ENCODE peak calls at places on chromosomes 2 and 18, in five cellular contexts. One of them, this sample, is unnamed.

GRCh38 chr2:101625387-101625786 is 72.1 kb upstream of the MAP4K4 start:
- DNase-seq in transverse colon: no peak
- DNase-seq in stomach: no peak
- DNase-seq in cardiac muscle cell: no peak
- DNase-seq in aorta: no peak
- DNase-seq in this sample: no peak

GRCh38 chr2:177187631-177188312 is 24.8 kb upstream of the HNRNPA3 start:
- DNase-seq in aorta: no peak
- DNase-seq in transverse colon: peak; percentile 51
- DNase-seq in stomach: no peak
- DNase-seq in cardiac muscle cell: no peak
- DNase-seq in this sample: peak; percentile 82

GRCh38 chr2:149562304-149562703 is 25.3 kb downstream of the MMADHC start:
- DNase-seq in transverse colon: no peak
- DNase-seq in stomach: no peak
- DNase-seq in aorta: no peak
- DNase-seq in cardiac muscle cell: no peak
- DNase-seq in this sample: peak; percentile 51

GRCh38 chr2:111634050-111634784 is 249.8 kb downstream of the ANAPC1 start:
- DNase-seq in stomach: no peak
- DNase-seq in aorta: no peak
- DNase-seq in transverse colon: no peak
- DNase-seq in cardiac muscle cell: no peak
- DNase-seq in this sample: no peak

GRCh38 chr2:163774862-163775261 is 39.1 kb upstream of the FIGN start:
- DNase-seq in stomach: no peak
- DNase-seq in cardiac muscle cell: no peak
- DNase-seq in transverse colon: no peak
- DNase-seq in aorta: no peak
- DNase-seq in this sample: peak; percentile 86

GRCh38 chr2:121898483-121898882 is 143.0 kb downstream of the TSN start:
- DNase-seq in aorta: no peak
- DNase-seq in cardiac muscle cell: no peak
- DNase-seq in transverse colon: no peak
- DNase-seq in stomach: no peak
- DNase-seq in this sample: peak; percentile 43

GRCh38 chr2:144256996-144257707 is 262.8 kb downstream of the ZEB2 start:
- DNase-seq in aorta: no peak
- DNase-seq in stomach: no peak
- DNase-seq in transverse colon: no peak
- DNase-seq in cardiac muscle cell: no peak
- DNase-seq in this sample: no peak

GRCh38 chr2:165594231-165594934 is 124.9 kb downstream of the CSRNP3 start:
- DNase-seq in transverse colon: no peak
- DNase-seq in stomach: no peak
- DNase-seq in aorta: no peak
- DNase-seq in cardiac muscle cell: no peak
- DNase-seq in this sample: no peak

GRCh38 chr18:27685807-27686412 is 491.0 kb downstream of the CDH2 start:
- DNase-seq in cardiac muscle cell: peak; percentile 67
- DNase-seq in stomach: peak; percentile 36
- DNase-seq in transverse colon: no peak
- DNase-seq in aorta: no peak
- DNase-seq in this sample: peak; percentile 60

GRCh38 chr2:18819566-18819965 is 230.2 kb upstream of the NT5C1B start:
- DNase-seq in transverse colon: no peak
- DNase-seq in stomach: no peak
- DNase-seq in aorta: no peak
- DNase-seq in cardiac muscle cell: no peak
- DNase-seq in this sample: no peak

GRCh38 chr18:74982946-74983635 is 225.8 kb downstream of the PTGR3 start:
- DNase-seq in stomach: no peak
- DNase-seq in transverse colon: no peak
- DNase-seq in aorta: no peak
- DNase-seq in cardiac muscle cell: no peak
- DNase-seq in this sample: no peak

GRCh38 chr2:149715005-149715592 is 127.5 kb upstream of the MMADHC start:
- DNase-seq in cardiac muscle cell: no peak
- DNase-seq in stomach: no peak
- DNase-seq in transverse colon: no peak
- DNase-seq in aorta: no peak
- DNase-seq in this sample: peak; percentile 38

GRCh38 chr2:235105821-235106359 is 154.1 kb downstream of the SH3BP4 start:
- DNase-seq in cardiac muscle cell: no peak
- DNase-seq in aorta: no peak
- DNase-seq in stomach: no peak
- DNase-seq in transverse colon: no peak
- DNase-seq in this sample: peak; percentile 42

GRCh38 chr2:174158003-174158402 is 90.3 kb downstream of the OLA1 start:
- DNase-seq in aorta: no peak
- DNase-seq in stomach: no peak
- DNase-seq in transverse colon: peak; percentile 16
- DNase-seq in cardiac muscle cell: peak; percentile 41
- DNase-seq in this sample: peak; percentile 25

GRCh38 chr2:39608690-39609457 is 56.8 kb upstream of the TMEM178A start:
- DNase-seq in stomach: no peak
- DNase-seq in aorta: no peak
- DNase-seq in cardiac muscle cell: peak; percentile 19
- DNase-seq in transverse colon: no peak
- DNase-seq in this sample: no peak

GRCh38 chr2:144708641-144709040 is 188.7 kb upstream of the ZEB2 start:
- DNase-seq in stomach: no peak
- DNase-seq in cardiac muscle cell: no peak
- DNase-seq in transverse colon: no peak
- DNase-seq in aorta: no peak
- DNase-seq in this sample: no peak

GRCh38 chr2:239646184-239646583 is 245.4 kb upstream of the HDAC4 start:
- DNase-seq in aorta: no peak
- DNase-seq in stomach: no peak
- DNase-seq in cardiac muscle cell: no peak
- DNase-seq in transverse colon: no peak
- DNase-seq in this sample: no peak

DNA sequence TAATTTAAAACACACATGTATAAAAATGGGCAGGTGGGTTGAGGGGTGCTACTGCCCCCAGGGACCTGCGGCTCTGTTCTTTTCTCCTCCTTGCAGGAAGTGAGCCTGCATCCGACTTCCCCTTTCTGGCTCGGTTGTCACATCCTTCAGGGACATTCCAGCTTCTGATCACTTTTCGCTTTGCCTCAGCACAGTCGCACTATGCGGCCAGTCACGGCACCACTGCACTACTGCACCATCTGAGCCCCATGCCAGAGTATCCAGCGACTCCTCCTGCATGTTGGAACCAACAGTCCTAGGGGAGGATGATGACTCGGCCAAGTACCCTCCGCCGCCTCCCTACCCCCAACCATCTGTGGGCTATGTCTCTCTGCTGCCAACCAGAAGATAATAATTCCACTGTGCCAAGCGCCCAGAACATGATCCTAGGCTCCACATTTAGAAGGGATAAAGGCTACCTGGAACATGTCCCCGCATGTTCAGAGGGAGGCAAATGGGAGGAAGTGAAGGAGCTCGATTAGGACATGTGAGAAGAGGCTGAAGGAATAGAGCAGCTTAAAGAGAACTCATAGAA is 17.6 kb downstream of the CDC42EP3 start:
- DNase-seq in transverse colon: peak; percentile 49
- DNase-seq in stomach: no peak
- DNase-seq in aorta: peak; percentile 81
- DNase-seq in cardiac muscle cell: no peak
- DNase-seq in this sample: no peak
- H3K4me3 ChIP-seq in transverse colon: no peak overlapping the region
- H3K4me3 ChIP-seq in stomach: no peak overlapping the region
- H3K4me3 ChIP-seq in aorta: no peak overlapping the region
- H3K4me3 ChIP-seq in cardiac muscle cell: no peak overlapping the region
- H3K4me3 ChIP-seq in this sample: no peak overlapping the region

GRCh38 chr2:36439084-36439483 is 83.5 kb downstream of the CRIM1 start:
- DNase-seq in aorta: no peak
- DNase-seq in cardiac muscle cell: no peak
- DNase-seq in transverse colon: no peak
- DNase-seq in stomach: no peak
- DNase-seq in this sample: no peak

GRCh38 chr2:36433311-36434217 is 78.0 kb downstream of the CRIM1 start:
- DNase-seq in aorta: peak; percentile 47
- DNase-seq in stomach: no peak
- DNase-seq in transverse colon: peak; percentile 25
- DNase-seq in cardiac muscle cell: no peak
- DNase-seq in this sample: peak; percentile 63

GRCh38 chr2:36441816-36442215 is 86.2 kb downstream of the CRIM1 start:
- DNase-seq in stomach: no peak
- DNase-seq in transverse colon: no peak
- DNase-seq in cardiac muscle cell: no peak
- DNase-seq in aorta: no peak
- DNase-seq in this sample: no peak

GRCh38 chr2:36441065-36441625 is 85.6 kb downstream of the CRIM1 start:
- DNase-seq in transverse colon: no peak
- DNase-seq in stomach: no peak
- DNase-seq in aorta: no peak
- DNase-seq in cardiac muscle cell: no peak
- DNase-seq in this sample: no peak

DNA sequence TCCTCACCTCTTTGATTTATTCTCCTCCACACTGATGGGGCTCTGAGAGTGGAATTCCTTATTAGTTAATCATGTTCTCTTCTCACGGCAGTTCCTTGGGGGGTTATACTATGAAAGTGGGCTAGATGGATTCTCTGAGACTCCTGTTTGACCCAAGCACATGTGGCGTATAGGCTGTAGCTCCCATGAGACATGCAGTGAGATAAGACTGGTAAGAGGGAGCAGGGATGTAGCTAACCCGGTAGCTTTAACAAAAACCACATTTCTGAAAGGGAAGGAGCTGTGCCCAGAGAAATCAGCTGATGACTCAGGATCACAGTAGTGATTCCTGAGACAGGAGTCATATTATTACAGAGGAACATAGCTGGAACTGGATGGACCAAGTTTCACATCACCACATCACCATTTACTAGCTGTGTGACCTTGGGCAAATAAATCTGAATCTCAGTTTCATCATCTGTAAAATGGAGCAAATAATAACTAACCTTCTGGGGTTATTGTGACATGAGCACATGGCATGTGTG is 82.9 kb downstream of the CRIM1 start:
- DNase-seq in cardiac muscle cell: no peak
- DNase-seq in transverse colon: no peak
- DNase-seq in aorta: no peak
- DNase-seq in stomach: no peak
- DNase-seq in this sample: peak; percentile 99
- H3K27ac ChIP-seq in cardiac muscle cell: no peak overlapping the region
- H3K27ac ChIP-seq in transverse colon: no peak overlapping the region
- H3K27ac ChIP-seq in aorta: peak overlapping the region; percentile 76
- H3K27ac ChIP-seq in stomach: no peak overlapping the region
- H3K27ac ChIP-seq in this sample: peak overlapping the region; percentile 86

GRCh38 chr2:20781656-20782265 is 41.1 kb downstream of the LDAH start:
- DNase-seq in aorta: no peak
- DNase-seq in transverse colon: no peak
- DNase-seq in cardiac muscle cell: peak; percentile 19
- DNase-seq in stomach: no peak
- DNase-seq in this sample: peak; percentile 11
- H3K27me3 ChIP-seq in aorta: no peaks in the 10 kb centered on the region
- H3K27me3 ChIP-seq in transverse colon: no peaks in the 10 kb centered on the region
- H3K27me3 ChIP-seq in cardiac muscle cell: no peaks in the 10 kb centered on the region
- H3K27me3 ChIP-seq in stomach: no peaks in the 10 kb centered on the region
- H3K27me3 ChIP-seq in this sample: no peaks in the 10 kb centered on the region

GRCh38 chr2:231785413-231785812 is 832 bp upstream of the COPS7B start:
- DNase-seq in transverse colon: no peak
- DNase-seq in cardiac muscle cell: no peak
- DNase-seq in aorta: no peak
- DNase-seq in stomach: no peak
- DNase-seq in this sample: no peak
- H3K4me3 ChIP-seq in transverse colon: no peak overlapping the region
- H3K4me3 ChIP-seq in cardiac muscle cell: peak overlapping the region; percentile 68
- H3K4me3 ChIP-seq in aorta: no peak overlapping the region
- H3K4me3 ChIP-seq in stomach: peak overlapping the region; percentile 94
- H3K4me3 ChIP-seq in this sample: no peak overlapping the region

DNA sequence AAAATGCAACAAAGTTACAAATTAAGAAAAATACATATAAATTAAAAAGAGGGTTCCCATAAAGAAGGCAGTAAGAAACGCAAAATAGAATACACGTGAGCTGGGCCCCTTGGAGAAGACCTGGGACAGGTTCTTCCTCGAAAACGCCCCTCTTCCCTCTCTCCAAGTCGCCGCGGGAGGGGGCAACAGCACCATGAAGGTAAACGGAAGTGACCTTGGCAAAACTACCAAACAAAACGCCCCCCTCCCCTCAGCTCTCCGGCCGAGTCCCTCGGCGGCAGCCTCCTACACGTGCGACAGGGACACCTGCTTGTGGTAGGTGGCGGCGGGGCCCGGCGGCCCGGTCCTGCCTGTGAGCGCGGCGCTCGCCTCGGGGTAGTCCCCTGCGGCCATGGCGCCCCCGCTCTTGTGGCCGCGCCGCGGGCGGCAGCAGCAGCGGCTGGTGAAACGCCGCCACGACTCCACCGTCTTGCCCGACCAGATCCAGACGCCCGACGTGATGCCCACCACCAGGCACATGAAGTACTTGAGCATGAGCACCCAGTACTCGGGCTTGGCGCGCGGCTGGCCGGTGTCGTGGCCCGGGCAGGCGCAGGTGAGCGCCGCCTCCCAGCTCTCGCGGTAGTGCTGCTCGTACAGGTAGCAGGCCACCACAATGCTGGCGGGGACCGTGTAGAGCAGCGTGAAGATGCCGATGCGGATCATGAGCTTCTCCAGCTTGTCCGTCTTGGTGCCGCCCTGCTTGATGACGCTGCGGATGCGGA is 2.8 kb downstream of the FZD5 start:
- DNase-seq in stomach: peak; percentile 51
- DNase-seq in transverse colon: peak; percentile 29
- DNase-seq in cardiac muscle cell: no peak
- DNase-seq in aorta: no peak
- DNase-seq in this sample: no peak
- H3K27ac ChIP-seq in stomach: peak overlapping the region; percentile 98
- H3K27ac ChIP-seq in transverse colon: peak overlapping the region; percentile 96
- H3K27ac ChIP-seq in cardiac muscle cell: no peak overlapping the region
- H3K27ac ChIP-seq in aorta: no peak overlapping the region
- H3K27ac ChIP-seq in this sample: no peak overlapping the region

DNA sequence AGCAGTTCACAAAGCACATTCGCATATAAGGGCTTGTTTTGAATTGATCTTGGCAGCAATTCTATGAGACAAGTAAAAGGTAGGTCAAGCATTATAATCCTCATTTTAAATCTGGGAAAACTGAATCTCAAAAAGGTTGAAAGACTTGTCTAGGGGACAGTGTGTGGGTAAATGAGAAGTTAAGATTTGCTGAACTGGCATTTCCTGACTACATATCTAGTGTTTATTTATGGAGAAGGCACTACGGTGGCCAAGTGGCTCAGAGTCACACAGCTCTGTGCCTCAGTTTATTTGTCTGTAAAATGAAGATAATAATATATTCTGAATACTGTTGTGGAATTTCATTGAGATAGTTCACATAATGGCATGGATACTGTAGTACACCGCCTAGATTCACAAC is 16.3 kb upstream of the IL1RN start:
- DNase-seq in aorta: no peak
- DNase-seq in transverse colon: no peak
- DNase-seq in cardiac muscle cell: no peak
- DNase-seq in stomach: no peak
- DNase-seq in this sample: no peak
- H3K27me3 ChIP-seq in aorta: no peaks in the 10 kb centered on the region
- H3K27me3 ChIP-seq in transverse colon: no peaks in the 10 kb centered on the region
- H3K27me3 ChIP-seq in cardiac muscle cell: no peaks in the 10 kb centered on the region
- H3K27me3 ChIP-seq in stomach: no peaks in the 10 kb centered on the region
- H3K27me3 ChIP-seq in this sample: no peaks in the 10 kb centered on the region

This sample was measured in brain microvascular endothelial cell.